ENCODE peak calls at places on chromosomes 6 and 20, in five cellular contexts. I is cardiac fibroblast, Q is colonic mucosa, G is nephron progenitor cell, K is heart left ventricle. Z is an unnamed sample.
A peak's percentile ranks its signal among the peaks of the same experiment; 100 is the strongest.

GRCh38 chr20:35478804-35479472 is 23.5 kb downstream of the CEP250 start:
- DNase-seq in K (no peak), G (no peak), I (peak; percentile 20), Q (no peak), Z (no peak)

GRCh38 chr20:25399038-25399430 is 8.4 kb upstream of the ABHD12 start:
- DNase-seq in G (no peak), K (no peak), Q (peak; percentile 56), I (peak; percentile 89), Z (no peak)

GRCh38 chr20:9103955-9104354 is 35.1 kb downstream of the PLCB4 start:
- DNase-seq in K (no peak), G (no peak), I (no peak), Q (no peak), Z (no peak)

GRCh38 chr6:1482381-1483166 is 93.2 kb downstream of the FOXF2 start:
- DNase-seq in G (no peak), K (no peak), I (peak; percentile 17), Q (no peak), Z (no peak)

GRCh38 chr20:9515761-9516657 is 1.6 kb downstream of the LAMP5 start:
- DNase-seq in G (peak; percentile 74), I (no peak), K (peak; percentile 32), Q (no peak), Z (peak; percentile 10)

GRCh38 chr6:167858086-167858591 is 31.4 kb downstream of the AFDN start:
- DNase-seq in I (peak; percentile 55), G (no peak), K (no peak), Q (no peak), Z (no peak)

GRCh38 chr6:123306334-123306733 is 310.3 kb downstream of the CLVS2 start:
- DNase-seq in I (no peak), Q (no peak), K (no peak), G (no peak), Z (no peak)

GRCh38 chr20:34269996-34270627 is 28.9 kb downstream of the ASIP start:
- DNase-seq in Q (no peak), K (peak; percentile 47), I (peak; percentile 89), G (no peak), Z (no peak)

GRCh38 chr20:58531657-58532056 is 16.5 kb upstream of the APCDD1L start:
- DNase-seq in K (no peak), G (no peak), I (no peak), Q (no peak), Z (no peak)

GRCh38 chr6:105151644-105152043 is 28.2 kb downstream of the POPDC3 start:
- DNase-seq in K (no peak), I (no peak), Q (no peak), G (no peak), Z (no peak)

GRCh38 chr20:60254901-60255411 is 296.7 kb downstream of the CDH26 start:
- DNase-seq in K (no peak), I (peak; percentile 85), G (no peak), Q (no peak), Z (no peak)

GRCh38 chr6:17585766-17586502 is 14.2 kb upstream of the FAM8A1 start:
- DNase-seq in K (no peak), I (no peak), Q (peak; percentile 61), G (no peak), Z (peak; percentile 58)

GRCh38 chr6:131721161-131721560 is 10.3 kb upstream of the CTAGE9 start:
- DNase-seq in I (no peak), G (no peak), Q (no peak), K (no peak), Z (no peak)

GRCh38 chr6:166007349-166008263 is 160.0 kb downstream of the TBXT start:
- DNase-seq in G (peak; percentile 54), K (peak; percentile 71), I (peak; percentile 37), Q (no peak), Z (peak; percentile 32)

GRCh38 chr6:108029226-108029921 is 45.2 kb downstream of the OSTM1 start:
- DNase-seq in G (no peak), Q (no peak), K (no peak), I (no peak), Z (no peak)

GRCh38 chr6:4220619-4221018 is 85.2 kb upstream of the ECI2 start:
- DNase-seq in G (no peak), Q (no peak), I (peak; percentile 61), K (no peak), Z (no peak)

GRCh38 chr20:25033941-25034335 is 24.0 kb downstream of the ACSS1 start:
- DNase-seq in I (no peak), Q (no peak), K (peak; percentile 18), G (no peak), Z (no peak)

GRCh38 chr6:166112580-166112979 is 55.1 kb downstream of the TBXT start:
- DNase-seq in Q (no peak), G (no peak), K (no peak), I (peak; percentile 92), Z (peak; percentile 72)

GRCh38 chr20:16518068-16518783 is 55.0 kb downstream of the KIF16B start:
- DNase-seq in K (no peak), Q (peak; percentile 57), I (peak; percentile 62), G (peak; percentile 43), Z (peak; percentile 16)

GRCh38 chr6:109480993-109481480 is 2.0 kb downstream of the ZBTB24 start:
- DNase-seq in G (no peak), K (no peak), Q (no peak), I (no peak), Z (no peak)

GRCh38 chr20:24598346-24598745 is 128.9 kb downstream of the SYNDIG1 start:
- DNase-seq in Q (no peak), K (no peak), I (no peak), G (no peak), Z (no peak)

GRCh38 chr6:63804381-63804956 is 168.9 kb downstream of the PHF3 start:
- DNase-seq in K (no peak), G (no peak), Q (no peak), I (peak; percentile 97), Z (no peak)

GRCh38 chr6:26272171-26272631 is 92.8 kb upstream of the BTN3A2 start:
- DNase-seq in G (peak; percentile 64), K (no peak), Q (peak; percentile 65), I (no peak), Z (peak; percentile 76)

GRCh38 chr20:13517801-13518200 is 120.9 kb downstream of the TASP1 start:
- DNase-seq in G (no peak), K (no peak), Q (no peak), I (no peak), Z (no peak)

GRCh38 chr20:21701171-21701876 is 4.1 kb upstream of the PAX1 start:
- DNase-seq in G (peak; percentile 25), I (no peak), K (no peak), Q (no peak), Z (no peak)

GRCh38 chr20:21702001-21702400 is 3.5 kb upstream of the PAX1 start:
- DNase-seq in K (no peak), Q (no peak), I (no peak), G (no peak), Z (no peak)

GRCh38 chr20:21702553-21703467 is 2.7 kb upstream of the PAX1 start:
- DNase-seq in G (peak; percentile 96), I (peak; percentile 43), K (no peak), Q (peak; percentile 49), Z (no peak)

GRCh38 chr20:21698494-21699215 is 6.8 kb upstream of the PAX1 start:
- DNase-seq in Q (no peak), I (no peak), K (no peak), G (no peak), Z (no peak)

DNA sequence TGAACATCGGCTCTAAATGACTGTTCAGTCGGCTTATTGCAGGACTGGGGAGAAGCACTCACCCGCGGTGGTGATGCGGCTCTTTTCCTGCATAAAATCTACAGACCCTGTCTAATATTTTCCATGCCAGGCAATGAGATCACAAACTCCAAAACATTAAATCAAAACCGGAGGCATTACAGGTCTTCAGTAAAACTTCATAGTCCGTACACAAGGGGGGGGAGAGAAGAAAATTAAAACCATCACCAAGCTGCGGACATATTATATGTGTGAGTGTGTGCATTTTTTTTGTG is 6.3 kb upstream of the PAX1 start:
- DNase-seq in K (no peak), I (no peak), G (no peak), Q (no peak), Z (no peak)
- TF ChIP-seq CTCF in K (no peak), I (no peak), G (no peak), Q (no peak), Z (no peak)

DNA sequence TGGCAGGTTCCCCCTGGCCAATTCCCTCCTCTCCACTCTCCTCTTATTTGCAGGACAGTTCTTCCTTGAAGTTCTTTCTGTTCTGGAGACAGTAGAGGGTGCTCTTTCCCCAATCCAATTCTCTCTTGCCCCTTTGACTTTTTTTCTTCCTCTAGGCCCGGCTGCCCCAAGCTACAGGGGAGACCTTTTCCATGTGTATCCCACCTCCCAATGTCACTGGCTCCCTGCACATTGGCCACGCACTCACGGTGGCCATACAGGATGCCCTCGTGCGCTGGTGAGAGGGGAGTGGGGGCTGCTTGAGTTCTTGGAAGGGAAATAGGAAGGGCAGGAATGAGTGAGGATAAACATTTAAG is 1.5 kb downstream of the VARS2 start:
- DNase-seq in K (no peak), G (peak; percentile 25), Q (peak; percentile 48), I (peak; percentile 82), Z (peak; percentile 73)
- TF ChIP-seq CTCF in K (peak; percentile 62), G (peak; percentile 49), Q (peak; percentile 37), I (peak; percentile 75), Z (peak; percentile 78)

GRCh38 chr20:19668406-19668805 is 89.7 kb upstream of the RIN2 start:
- DNase-seq in Q (no peak), I (no peak), G (no peak), K (no peak), Z (no peak)
- TF ChIP-seq CTCF in Q (no peak), I (no peak), G (no peak), K (no peak), Z (no peak)

GRCh38 chr6:152271681-152272464 is 365.3 kb downstream of the SYNE1 start:
- DNase-seq in G (no peak), Q (no peak), I (peak; percentile 79), K (peak; percentile 37), Z (no peak)

GRCh38 chr6:152270301-152270925 is 366.7 kb downstream of the SYNE1 start:
- DNase-seq in K (no peak), G (no peak), I (peak; percentile 74), Q (no peak), Z (no peak)

GRCh38 chr6:152268846-152269442 is 368.2 kb downstream of the SYNE1 start:
- DNase-seq in G (no peak), K (no peak), I (peak; percentile 65), Q (no peak), Z (no peak)

GRCh38 chr6:152265651-152266050 is 371.5 kb downstream of the SYNE1 start:
- DNase-seq in Q (no peak), I (no peak), G (no peak), K (no peak), Z (no peak)

DNA sequence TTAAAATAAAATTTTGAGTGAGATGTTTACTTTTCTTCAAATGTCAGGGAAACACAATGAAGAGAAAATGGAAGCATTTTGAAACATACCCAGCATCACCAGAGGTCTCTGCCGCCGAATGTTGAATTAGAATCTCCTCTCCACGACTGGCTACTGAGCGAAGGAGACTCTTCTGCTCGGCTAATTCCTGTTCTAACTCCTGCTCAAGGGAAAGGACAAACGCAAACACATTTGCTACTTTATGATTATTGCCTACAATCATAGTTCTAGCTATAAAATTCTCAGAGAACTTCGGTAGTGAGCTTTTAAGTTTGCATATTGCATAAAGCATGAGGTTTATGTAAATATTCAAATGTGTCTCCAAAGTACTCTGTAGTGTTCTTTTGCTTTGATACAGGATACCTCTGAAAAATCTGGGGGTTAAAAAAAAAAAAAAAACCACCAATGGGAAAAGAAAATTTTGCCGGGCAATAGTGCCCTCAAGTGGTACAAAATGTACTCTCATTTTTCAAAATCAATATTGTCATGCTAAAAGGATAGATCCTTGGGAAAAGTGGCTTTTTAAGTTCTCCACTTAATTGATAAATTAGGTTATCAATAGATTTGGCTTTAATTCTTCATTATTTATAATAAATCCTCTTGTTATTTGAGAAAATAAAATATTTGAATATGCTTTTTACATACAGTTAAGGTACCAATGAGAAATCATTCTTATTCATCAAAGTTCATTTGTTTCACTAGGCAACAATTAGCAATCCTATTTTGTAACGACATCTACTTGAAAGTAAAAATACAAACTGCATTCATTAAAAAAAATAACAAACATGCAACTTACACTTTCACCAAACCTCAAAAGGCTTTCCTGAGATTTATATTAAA is 369.0 kb downstream of the SYNE1 start:
- DNase-seq in G (peak; percentile 36), K (no peak), I (peak; percentile 52), Q (no peak), Z (peak; percentile 6)
- TF ChIP-seq CTCF in G (peak; percentile 64), K (peak; percentile 43), I (peak; percentile 46), Q (peak; percentile 46), Z (peak; percentile 42)

Z was measured in Calu3.